ENCODE peak calls at places on chromosomes 13 and 19, in six cellular contexts. R is ovary, O is HCT116, S is lower leg skin, L is sigmoid colon, Y is Peyer's patch. G is an unnamed sample.

GRCh38 chr13:44243198-44243852 is 130.3 kb upstream of the SERP2 start:
- DNase-seq in R (no peak), O (peak), S (no peak), L (no peak), Y (no peak), G (no peak)

GRCh38 chr19:45234089-45234869 is 10.9 kb downstream of the EXOC3L2 start:
- DNase-seq in R (no peak), O (no peak), S (no peak), L (no peak), Y (no peak), G (no peak)

GRCh38 chr19:50975766-50976165 is 6.4 kb upstream of the KLK6 start:
- DNase-seq in R (no peak), O (peak), S (no peak), L (no peak), Y (no peak), G (peak)

GRCh38 chr13:46831588-46832194 is 34.7 kb upstream of the ESD start:
- DNase-seq in R (no peak), O (peak), S (peak), L (no peak), Y (no peak), G (no peak)

GRCh38 chr13:77056382-77056781 is 29.4 kb upstream of the FBXL3 start:
- DNase-seq in R (no peak), O (no peak), S (no peak), L (no peak), Y (no peak), G (no peak)

GRCh38 chr13:44388427-44388826 is 14.8 kb downstream of the SERP2 start:
- DNase-seq in R (no peak), O (no peak), S (no peak), L (no peak), Y (no peak), G (no peak)

GRCh38 chr13:50208826-50209335 is 193.6 kb downstream of the KCNRG start:
- DNase-seq in R (no peak), O (no peak), S (peak), L (peak), Y (peak), G (peak)

GRCh38 chr19:47377208-47377701 is 28.1 kb downstream of the DHX34 start:
- DNase-seq in R (no peak), O (no peak), S (no peak), L (peak), Y (no peak), G (no peak)

GRCh38 chr19:18657590-18658365 is 20.9 kb downstream of the KLHL26 start:
- DNase-seq in R (peak), O (no peak), S (no peak), L (peak), Y (no peak), G (peak)

GRCh38 chr19:46785054-46785979 is 3.1 kb downstream of the SLC1A5 start:
- DNase-seq in R (no peak), O (no peak), S (no peak), L (no peak), Y (no peak), G (no peak)

GRCh38 chr19:9966448-9966847 is 30.1 kb upstream of the OLFM2 start:
- DNase-seq in R (no peak), O (no peak), S (no peak), L (no peak), Y (no peak), G (no peak)

GRCh38 chr13:59834801-59835200 is 328.9 kb downstream of the DIAPH3 start:
- DNase-seq in R (no peak), O (no peak), S (no peak), L (no peak), Y (no peak), G (no peak)

GRCh38 chr19:47227347-47228167 is 3.4 kb downstream of the BBC3 start:
- DNase-seq in R (peak), O (peak), S (peak), L (peak), Y (peak), G (peak)

GRCh38 chr13:111431241-111431640 is 110.8 kb downstream of the TEX29 start:
- DNase-seq in R (no peak), O (no peak), S (no peak), L (no peak), Y (no peak), G (no peak)

GRCh38 chr19:42531313-42531712 is 3.0 kb upstream of the CEACAM1 start:
- DNase-seq in R (no peak), O (no peak), S (no peak), L (peak), Y (no peak), G (no peak)

GRCh38 chr13:102779426-102780159 is 6.0 kb upstream of the TEX30 start:
- DNase-seq in R (no peak), O (no peak), S (no peak), L (no peak), Y (no peak), G (no peak)

GRCh38 chr19:56972291-56972914 is 131.9 kb upstream of the PEG3 start:
- DNase-seq in R (peak), O (no peak), S (no peak), L (no peak), Y (no peak), G (no peak)

GRCh38 chr13:32036762-32037161 is 5.2 kb downstream of the FRY start:
- DNase-seq in R (no peak), O (no peak), S (no peak), L (no peak), Y (no peak), G (no peak)

GRCh38 chr19:39402417-39403297 is 4.0 kb upstream of the ZFP36 start:
- DNase-seq in R (peak), O (peak), S (peak), L (peak), Y (peak), G (peak)

GRCh38 chr19:49997709-49998108 is 27.5 kb downstream of the VRK3 start:
- DNase-seq in R (no peak), O (peak), S (no peak), L (no peak), Y (no peak), G (peak)

GRCh38 chr19:4375620-4376228 is 24.6 kb downstream of the SH3GL1 start:
- DNase-seq in R (no peak), O (no peak), S (no peak), L (peak), Y (peak), G (peak)

GRCh38 chr19:2477732-2478191 is 1.8 kb downstream of the GADD45B start:
- DNase-seq in R (no peak), O (no peak), S (no peak), L (peak), Y (peak), G (no peak)

GRCh38 chr13:18962168-18962734 is 219.4 kb downstream of the TUBA3C start:
- DNase-seq in R (no peak), O (no peak), S (no peak), L (no peak), Y (no peak), G (no peak)

GRCh38 chr19:4278926-4279529 is at the start of gene SHD:
- DNase-seq in R (no peak), O (no peak), S (no peak), L (no peak), Y (no peak), G (no peak)

GRCh38 chr13:108304170-108305068 is 34.9 kb downstream of the TNFSF13B start:
- DNase-seq in R (no peak), O (no peak), S (no peak), L (no peak), Y (no peak), G (no peak)

GRCh38 chr19:48717059-48717395 is 2.5 kb downstream of the MAMSTR start:
- DNase-seq in R (no peak), O (no peak), S (no peak), L (no peak), Y (no peak), G (no peak)

GRCh38 chr13:50082426-50083283 is 67.4 kb downstream of the KCNRG start:
- DNase-seq in R (peak), O (peak), S (peak), L (peak), Y (peak), G (peak)

GRCh38 chr19:45179848-45180370 is 1.3 kb downstream of the BLOC1S3 start:
- DNase-seq in R (no peak), O (no peak), S (no peak), L (no peak), Y (no peak), G (no peak)

GRCh38 chr19:6947745-6948144 is 60.4 kb downstream of the ADGRE1 start:
- DNase-seq in R (no peak), O (peak), S (no peak), L (no peak), Y (no peak), G (peak)

GRCh38 chr13:51361111-51361510 is 21.6 kb downstream of the SERPINE3 start:
- DNase-seq in R (no peak), O (no peak), S (no peak), L (no peak), Y (no peak), G (no peak)

GRCh38 chr13:75549262-75550158 is at the start of gene UCHL3:
- DNase-seq in R (peak), O (peak), S (peak), L (peak), Y (peak), G (peak)
- TF ChIP-seq POLR2A in R (no peak), O (peak), S (no peak), L (no peak), Y (peak), G (peak)

DNA sequence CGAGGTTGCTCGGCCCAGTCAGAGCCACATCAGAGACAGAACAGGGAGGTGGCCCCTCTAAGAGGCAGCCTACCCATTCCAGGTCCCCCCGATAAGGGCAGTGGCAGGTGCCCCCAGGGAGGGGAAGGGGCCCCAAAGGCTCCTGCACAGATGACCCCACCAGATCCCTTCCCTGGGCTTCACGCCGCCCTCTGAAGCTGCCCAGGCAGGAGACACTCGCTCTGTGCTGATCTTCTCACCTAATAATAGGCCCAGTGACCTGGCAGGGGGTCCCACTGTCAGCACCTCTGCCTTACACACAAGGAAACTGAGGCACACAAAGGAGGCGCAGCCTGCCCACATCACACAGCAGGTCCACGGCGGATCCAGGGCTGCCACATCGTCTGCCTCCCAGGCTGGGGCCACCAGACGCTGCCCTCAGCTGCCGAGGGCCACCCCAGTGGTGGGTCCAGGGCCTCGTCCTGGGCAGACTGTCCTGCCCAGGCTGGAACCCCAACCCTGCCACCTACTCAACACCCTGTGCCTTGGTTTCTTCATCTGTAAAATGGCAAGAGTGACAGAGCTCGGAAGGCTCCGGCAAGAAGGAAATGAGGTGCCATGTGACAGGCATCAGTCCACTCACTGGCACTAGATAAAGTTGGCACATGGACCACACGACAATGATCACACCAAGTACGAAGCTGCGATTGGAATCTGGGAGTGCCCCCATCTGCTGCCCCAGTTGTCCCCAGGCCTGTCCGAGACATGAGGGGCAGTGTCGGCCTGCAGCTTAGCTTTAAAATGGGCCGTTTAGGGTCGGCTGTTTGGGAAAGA is 56.5 kb downstream of the KLF2 start:
- DNase-seq in R (peak), O (no peak), S (no peak), L (peak), Y (no peak), G (no peak)
- TF ChIP-seq POLR2A in R (no peak), O (no peak), S (no peak), L (no peak), Y (no peak), G (no peak)

DNA sequence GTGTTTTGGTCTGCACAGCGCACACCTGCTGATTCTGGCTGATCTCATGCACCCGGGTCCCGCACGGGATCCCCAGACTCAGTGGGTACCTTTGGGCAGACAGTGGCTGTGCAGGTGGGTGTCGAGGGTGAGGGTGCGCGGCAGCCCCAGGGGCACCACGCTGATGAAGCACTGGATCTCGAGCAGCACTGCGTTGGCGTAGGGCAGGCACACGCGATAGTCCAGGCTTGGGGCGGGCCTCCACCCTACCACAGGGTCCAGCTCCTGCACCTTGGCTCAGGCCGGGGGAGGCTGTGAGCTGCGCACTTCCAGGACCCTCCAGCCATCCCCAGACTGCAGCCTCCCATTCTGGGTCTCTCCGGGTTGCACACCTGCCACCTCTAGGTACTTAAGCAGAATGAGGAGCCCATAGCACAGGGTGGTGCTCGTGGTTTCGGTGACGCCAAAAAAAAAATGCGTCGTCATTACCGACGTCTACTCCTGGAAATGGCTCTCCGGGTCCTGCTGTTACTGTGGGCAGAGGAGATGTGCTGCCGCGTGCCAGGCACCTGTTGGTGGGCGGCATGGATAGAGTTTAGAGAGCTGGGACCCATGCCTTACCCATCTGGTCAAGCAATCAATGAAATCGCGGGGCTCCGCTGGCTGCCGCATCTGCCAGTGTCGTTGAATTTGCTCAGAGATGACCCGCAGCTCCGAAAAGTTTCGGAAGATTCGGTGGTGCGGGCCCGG is 10.5 kb downstream of the EGLN2 start:
- DNase-seq in R (peak), O (no peak), S (no peak), L (no peak), Y (no peak), G (no peak)
- TF ChIP-seq POLR2A in R (no peak), O (no peak), S (no peak), L (no peak), Y (no peak), G (no peak)

GRCh38 chr13:25727776-25728175 is 324.0 kb downstream of the SHISA2 start:
- DNase-seq in R (no peak), O (no peak), S (no peak), L (no peak), Y (no peak), G (no peak)

GRCh38 chr13:25727250-25727649 is 324.6 kb downstream of the SHISA2 start:
- DNase-seq in R (no peak), O (no peak), S (no peak), L (no peak), Y (no peak), G (no peak)

GRCh38 chr13:25722893-25723292 is 328.9 kb downstream of the SHISA2 start:
- DNase-seq in R (no peak), O (no peak), S (no peak), L (no peak), Y (no peak), G (no peak)

GRCh38 chr13:25729201-25729600 is 322.6 kb downstream of the SHISA2 start:
- DNase-seq in R (no peak), O (no peak), S (no peak), L (no peak), Y (no peak), G (no peak)

DNA sequence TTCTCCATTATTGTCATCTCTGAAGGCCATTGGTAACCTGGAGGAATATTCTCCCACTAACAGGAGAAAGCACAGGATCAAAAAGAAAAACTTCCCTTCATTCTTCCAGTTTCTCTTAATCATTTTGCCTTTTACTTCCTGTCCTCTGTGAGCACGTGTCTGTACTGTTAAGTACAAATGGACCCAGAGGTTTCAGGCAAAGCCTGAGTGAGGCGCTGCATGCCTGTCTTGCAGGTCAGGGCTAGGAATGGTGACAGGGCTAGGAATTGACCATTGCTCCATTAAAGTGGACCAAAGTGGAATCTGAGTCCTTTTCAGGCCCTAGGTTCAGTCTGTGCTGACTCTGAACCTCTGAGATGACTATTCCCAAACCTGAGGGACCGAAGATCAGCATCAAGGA is 326.7 kb downstream of the SHISA2 start:
- DNase-seq in R (no peak), O (no peak), S (no peak), L (no peak), Y (no peak), G (no peak)
- TF ChIP-seq POLR2A in R (no peak), O (no peak), S (no peak), L (no peak), Y (no peak), G (no peak)

GRCh38 chr13:114234645-114235421 is at the start of gene CDC16:
- DNase-seq in R (peak), O (peak), S (peak), L (peak), Y (peak), G (peak)
- TF ChIP-seq POLR2A in R (no peak), O (peak), S (no peak), L (no peak), Y (peak), G (peak)

GRCh38 chr13:98941118-98941517 is 36.7 kb downstream of the DOCK9 start:
- DNase-seq in R (no peak), O (no peak), S (no peak), L (no peak), Y (no peak), G (no peak)
- TF ChIP-seq POLR2A in R (no peak), O (no peak), S (no peak), L (no peak), Y (no peak), G (no peak)

DNA sequence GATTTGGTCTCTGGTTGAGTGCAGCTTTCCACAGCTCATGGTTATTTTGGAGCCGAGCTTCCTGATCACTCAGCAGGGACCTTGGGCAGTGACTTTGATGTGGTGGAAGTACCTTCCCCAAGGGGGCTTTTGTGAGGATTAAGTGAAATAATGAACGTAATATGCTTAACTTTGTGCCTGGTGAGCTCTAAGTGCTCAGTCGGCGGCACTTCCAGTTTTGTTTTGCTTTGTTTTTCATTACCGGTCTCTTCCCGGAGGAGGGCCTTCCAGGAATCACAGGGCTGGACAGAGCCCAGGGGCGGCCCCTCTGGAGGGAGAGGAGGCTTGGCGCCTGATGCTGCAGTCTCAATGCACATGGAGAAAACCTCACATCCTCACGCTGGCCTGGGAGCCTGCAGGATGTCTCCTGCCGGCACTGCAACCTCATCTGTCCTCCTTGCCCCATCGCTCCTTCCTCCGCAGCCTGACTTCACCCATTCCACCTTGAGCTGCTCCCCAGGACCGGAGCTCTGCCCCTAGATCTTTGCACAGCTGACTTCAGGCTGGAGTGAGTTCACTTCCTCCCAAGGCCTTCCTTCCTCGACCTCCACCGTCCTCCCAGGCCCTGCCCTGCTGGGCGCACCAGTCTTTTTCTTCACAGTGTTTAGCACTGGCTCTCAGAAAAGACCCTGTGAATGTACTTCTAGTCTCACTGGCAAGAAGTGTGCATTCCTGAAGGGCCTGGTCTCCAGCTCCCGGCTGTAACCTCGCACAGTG is 1.6 kb downstream of the PLEKHF1 start:
- DNase-seq in R (peak), O (no peak), S (peak), L (peak), Y (no peak), G (peak)
- TF ChIP-seq POLR2A in R (peak), O (no peak), S (no peak), L (no peak), Y (no peak), G (no peak)

DNA sequence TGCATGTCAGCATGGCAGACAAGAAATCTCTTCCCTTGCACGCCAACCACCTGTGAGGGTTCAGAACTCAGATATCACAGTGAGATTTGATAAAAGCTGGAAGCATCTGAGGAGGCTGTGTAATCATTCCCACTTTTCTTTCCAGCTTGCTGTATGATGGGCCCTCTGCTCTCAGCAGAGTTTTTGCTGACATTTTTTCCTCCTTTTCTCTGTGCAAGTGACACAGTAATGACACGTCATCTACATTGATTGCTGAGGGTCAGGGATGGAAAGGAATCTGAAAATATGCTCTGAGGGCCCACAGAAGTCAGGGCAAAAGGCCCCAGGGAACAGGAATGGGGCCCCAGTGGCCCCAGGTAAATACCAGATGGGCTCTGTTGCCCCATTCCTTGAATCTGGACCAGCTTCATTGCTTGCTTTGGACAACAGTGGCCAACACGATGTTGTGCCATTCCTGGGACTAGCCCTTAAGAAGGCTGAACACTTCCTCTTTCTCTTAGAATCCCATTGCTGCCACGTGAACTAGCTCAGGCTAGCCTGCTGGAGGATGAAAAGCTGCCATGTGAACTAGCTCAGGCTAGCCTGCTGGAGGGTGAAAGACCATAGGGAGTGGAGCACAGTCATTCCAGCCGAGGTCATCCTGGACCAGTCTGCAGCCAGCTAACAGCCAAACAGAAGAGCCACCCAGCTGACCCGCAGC is 68.2 kb downstream of the CACNA1A start:
- DNase-seq in R (no peak), O (no peak), S (no peak), L (no peak), Y (no peak), G (no peak)
- TF ChIP-seq POLR2A in R (no peak), O (no peak), S (no peak), L (no peak), Y (no peak), G (no peak)

G was measured in H54.